ENCODE peak calls at places on chromosomes 12 and 14, in five cellular contexts. C is adrenal gland, X is GM12892, H is NB4, I is sigmoid colon. G is an unnamed sample.
A peak's percentile ranks its signal among the peaks of the same experiment; 100 is the strongest.

GRCh38 chr12:112381421-112381897 is 772 bp downstream of the HECTD4 start:
- DNase-seq in C (peak; percentile 29), X (peak; percentile 58), H (peak; percentile 79), I (no peak), G (peak; percentile 73)

GRCh38 chr12:121273364-121273896 is 23.1 kb downstream of the CAMKK2 start:
- DNase-seq in C (no peak), X (no peak), H (no peak), I (no peak), G (no peak)

GRCh38 chr14:80653951-80654350 is 287.6 kb downstream of the CEP128 start:
- DNase-seq in C (no peak), X (no peak), H (no peak), I (no peak), G (no peak)

GRCh38 chr12:57983150-57983857 is 41.9 kb downstream of the ATP23 start:
- DNase-seq in C (peak; percentile 28), X (no peak), H (peak; percentile 64), I (no peak), G (no peak)

GRCh38 chr14:49489341-49489740 is 96.8 kb downstream of the RPS29 start:
- DNase-seq in C (no peak), X (no peak), H (no peak), I (no peak), G (no peak)

GRCh38 chr14:77646907-77647306 is 30.5 kb upstream of the SPTLC2 start:
- DNase-seq in C (no peak), X (no peak), H (no peak), I (no peak), G (no peak)

GRCh38 chr14:71534506-71534905 is 397.7 kb upstream of the RGS6 start:
- DNase-seq in C (no peak), X (no peak), H (no peak), I (no peak), G (no peak)

GRCh38 chr14:27727371-27727770 is 1039.2 kb upstream of the FOXG1 start:
- DNase-seq in C (no peak), X (no peak), H (no peak), I (no peak), G (no peak)

GRCh38 chr12:102596016-102596415 is 115.7 kb upstream of the IGF1 start:
- DNase-seq in C (no peak), X (no peak), H (no peak), I (no peak), G (no peak)

GRCh38 chr12:65248656-65249633 is 29.5 kb upstream of the MSRB3 start:
- DNase-seq in C (no peak), X (no peak), H (no peak), I (no peak), G (no peak)

GRCh38 chr14:95156153-95156764 is 1.1 kb downstream of the DICER1 start:
- DNase-seq in C (peak; percentile 17), X (no peak), H (peak; percentile 33), I (no peak), G (peak; percentile 43)

GRCh38 chr12:288687-289086 is 26.1 kb upstream of the SLC6A13 start:
- DNase-seq in C (peak; percentile 53), X (no peak), H (no peak), I (no peak), G (no peak)

GRCh38 chr12:117178301-117178700 is 12.0 kb downstream of the FBXO21 start:
- DNase-seq in C (no peak), X (no peak), H (no peak), I (no peak), G (no peak)

GRCh38 chr12:109033239-109034196 is 12.7 kb upstream of the SVOP start:
- DNase-seq in C (no peak), X (no peak), H (no peak), I (no peak), G (no peak)

GRCh38 chr12:67630373-67631088 is 18.0 kb upstream of the DYRK2 start:
- DNase-seq in C (peak; percentile 24), X (no peak), H (peak; percentile 94), I (no peak), G (no peak)

GRCh38 chr12:45726594-45727300 is 2.8 kb upstream of the ARID2 start:
- DNase-seq in C (peak; percentile 70), X (no peak), H (peak; percentile 58), I (peak; percentile 83), G (peak; percentile 70)

GRCh38 chr12:2925322-2925995 is 33.7 kb upstream of the TEAD4 start:
- DNase-seq in C (no peak), X (no peak), H (no peak), I (no peak), G (no peak)

GRCh38 chr12:132189378-132190011 is 45.2 kb downstream of the NOC4L start:
- DNase-seq in C (peak; percentile 89), X (peak; percentile 94), H (peak; percentile 99), I (peak; percentile 97), G (peak; percentile 87)

GRCh38 chr12:51381226-51382079 is 9.8 kb downstream of the GALNT6 start:
- DNase-seq in C (no peak), X (no peak), H (no peak), I (no peak), G (no peak)

GRCh38 chr12:49824886-49825285 is 3.3 kb downstream of the NCKAP5L start:
- DNase-seq in C (peak; percentile 51), X (no peak), H (peak; percentile 89), I (peak; percentile 69), G (peak; percentile 13)

GRCh38 chr14:33070474-33070873 is 131.8 kb downstream of the NPAS3 start:
- DNase-seq in C (no peak), X (no peak), H (no peak), I (no peak), G (no peak)

DNA sequence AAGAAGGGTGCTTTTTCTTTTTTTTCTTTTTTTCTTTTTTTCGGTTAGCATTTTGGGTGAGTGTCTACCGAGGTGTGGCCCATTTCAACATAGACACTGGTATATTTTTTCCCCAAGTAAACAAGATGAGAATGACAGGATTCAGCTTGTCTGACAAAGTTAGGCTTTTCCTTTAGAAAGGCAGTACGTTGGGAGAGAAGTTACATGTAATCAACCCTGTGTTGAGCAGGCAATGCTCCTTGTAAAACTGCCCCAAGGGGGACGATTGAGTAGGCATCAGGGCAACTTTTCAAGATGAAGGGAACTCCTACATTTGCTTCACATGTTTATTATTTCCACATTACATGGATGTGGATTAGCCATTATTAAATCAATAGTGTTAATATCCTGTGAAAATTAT is 1.7 kb downstream of the EMP1 start:
- DNase-seq in C (no peak), X (no peak), H (no peak), I (no peak), G (no peak)
- TF ChIP-seq POLR2A in C (no peak), X (no peak), H (no peak), I (no peak), G (no peak)

DNA sequence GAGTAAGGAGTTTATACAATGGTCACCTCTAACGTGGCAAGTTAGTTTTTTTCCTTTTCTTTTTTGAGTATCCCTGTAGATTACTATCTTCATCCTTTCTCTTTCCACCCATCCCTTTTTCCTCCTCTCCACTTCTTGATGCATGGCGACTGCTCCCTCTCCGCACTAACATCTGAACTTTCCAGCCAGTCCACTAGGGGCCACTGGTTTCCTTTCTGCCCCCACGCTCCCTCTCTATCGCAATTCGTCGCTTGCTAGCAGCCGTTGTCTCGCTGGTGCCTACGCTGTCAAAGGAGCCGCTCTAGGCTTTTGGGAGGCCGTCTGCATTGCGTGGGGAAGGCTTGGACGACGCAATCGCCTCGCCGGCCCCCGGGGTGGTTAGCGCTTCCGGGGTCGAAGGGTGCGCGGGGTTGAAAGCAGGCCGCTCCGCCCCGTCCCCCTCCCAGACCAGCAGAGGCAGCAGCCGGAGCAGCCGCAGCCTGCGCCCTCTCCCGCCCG is at the start of gene PCBP2:
- DNase-seq in C (peak; percentile 99), X (peak; percentile 96), H (peak; percentile 100), I (peak; percentile 99), G (peak; percentile 100)
- TF ChIP-seq POLR2A in C (peak; percentile 88), X (peak; percentile 88), H (peak; percentile 69), I (peak; percentile 37), G (peak; percentile 84)

GRCh38 chr14:38255673-38256357 is at the start of gene CLEC14A:
- DNase-seq in C (peak; percentile 65), X (no peak), H (no peak), I (no peak), G (no peak)
- TF ChIP-seq POLR2A in C (no peak), X (no peak), H (no peak), I (no peak), G (no peak)

GRCh38 chr12:32104572-32105355 is 1.9 kb upstream of the BICD1 start:
- DNase-seq in C (no peak), X (no peak), H (no peak), I (no peak), G (no peak)

GRCh38 chr12:32107376-32108267 is 975 bp downstream of the BICD1 start:
- DNase-seq in C (no peak), X (no peak), H (peak; percentile 46), I (no peak), G (peak; percentile 46)

GRCh38 chr12:32106153-32106516 is 512 bp upstream of the BICD1 start:
- DNase-seq in C (no peak), X (no peak), H (no peak), I (no peak), G (no peak)

GRCh38 chr12:32108829-32109228 is 2.2 kb downstream of the BICD1 start:
- DNase-seq in C (no peak), X (no peak), H (no peak), I (no peak), G (no peak)

GRCh38 chr12:32106517-32107366 is at the start of gene BICD1:
- DNase-seq in C (peak; percentile 84), X (peak; percentile 78), H (peak; percentile 92), I (peak; percentile 95), G (peak; percentile 90)
- TF ChIP-seq POLR2A in C (peak; percentile 84), X (peak; percentile 89), H (no peak), I (no peak), G (peak; percentile 53)

DNA sequence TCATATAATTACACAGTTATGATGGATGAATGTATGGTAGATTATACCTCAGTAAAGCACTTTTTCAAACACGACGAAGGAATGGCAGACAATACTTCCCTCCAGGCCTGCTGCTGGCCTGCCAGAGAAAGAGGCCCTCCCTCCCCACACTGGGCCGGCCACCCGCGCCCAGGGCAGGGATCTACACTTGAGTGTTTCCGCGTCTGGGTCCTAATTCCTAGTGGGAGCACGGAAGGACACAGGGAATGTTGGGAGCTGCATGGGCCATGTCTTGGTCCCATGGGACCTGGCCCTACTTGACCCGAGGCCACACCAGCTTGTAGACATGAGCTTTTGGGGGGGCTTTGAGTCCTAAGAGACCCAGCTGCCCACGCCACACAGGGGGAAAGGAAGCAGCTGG is 52.0 kb downstream of the STX2 start:
- DNase-seq in C (no peak), X (no peak), H (no peak), I (no peak), G (no peak)
- TF ChIP-seq POLR2A in C (no peak), X (no peak), H (no peak), I (no peak), G (no peak)

DNA sequence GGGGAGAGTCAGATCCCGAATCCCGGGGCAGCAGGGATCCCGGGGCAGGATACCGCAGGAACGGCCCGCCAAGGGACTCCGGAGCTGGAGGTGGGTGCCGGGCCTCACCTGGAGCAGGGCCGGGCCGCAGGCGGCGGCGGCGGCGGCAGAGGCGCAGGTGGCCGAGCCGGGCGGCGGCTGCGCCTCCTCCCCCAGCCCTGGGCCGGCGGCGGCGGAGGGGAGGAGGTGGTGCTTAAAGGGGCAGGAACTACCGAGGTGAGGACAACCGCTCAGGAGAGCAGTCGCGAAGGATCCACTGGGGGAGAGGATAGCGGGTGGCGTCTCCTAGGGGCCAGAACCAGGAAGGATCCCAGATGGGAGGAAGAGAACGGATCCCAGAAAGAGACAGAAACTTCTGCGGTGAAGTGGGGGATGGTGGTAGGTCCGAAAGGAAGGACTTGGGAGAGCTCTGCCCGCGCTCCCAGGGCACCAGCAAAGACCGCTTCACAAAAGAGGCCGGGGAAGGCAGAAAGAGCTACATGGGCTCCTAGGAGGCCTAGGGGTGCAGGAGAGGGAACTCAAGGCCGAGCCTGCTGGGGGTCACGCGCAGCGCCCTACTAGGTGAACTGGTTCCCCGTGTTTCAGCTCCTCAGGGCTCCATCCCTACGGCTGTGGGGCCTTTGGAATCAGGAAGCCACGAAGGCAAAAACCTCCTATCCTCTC is 4.9 kb upstream of the BAZ2A start:
- DNase-seq in C (peak; percentile 88), X (peak; percentile 71), H (peak; percentile 81), I (peak; percentile 93), G (peak; percentile 86)
- TF ChIP-seq POLR2A in C (peak; percentile 87), X (peak; percentile 56), H (peak; percentile 29), I (peak; percentile 88), G (peak; percentile 52)

G was measured in erythroblast.